ENCODE peak calls at places on chromosomes 11 and 22, in six cellular contexts. D is mesothelial cell of epicardium, R is GM13977, A is suprapubic skin, T is endothelial cell, Q is chondrocyte. W is an unnamed sample.

GRCh38 chr11:10796191-10796590 is 12.5 kb downstream of the EIF4G2 start:
- DNase-seq in D (no peak), R (no peak), A (no peak), T (no peak), Q (no peak), W (no peak)

GRCh38 chr11:91837649-91838330 is 386.8 kb upstream of the FAT3 start:
- DNase-seq in D (no peak), R (no peak), A (no peak), T (no peak), Q (no peak), W (no peak)

GRCh38 chr11:65423516-65424199 is 1.1 kb downstream of the NEAT1 start:
- DNase-seq in D (no peak), R (no peak), A (peak), T (no peak), Q (no peak), W (no peak)

GRCh38 chr11:126415669-126416420 is 60.4 kb downstream of the ST3GAL4 start:
- DNase-seq in D (no peak), R (no peak), A (no peak), T (no peak), Q (no peak), W (no peak)

GRCh38 chr11:73578786-73579185 is 19.1 kb downstream of the FAM168A start:
- DNase-seq in D (no peak), R (no peak), A (no peak), T (no peak), Q (no peak), W (no peak)

GRCh38 chr22:37985751-37986281 is 1.5 kb upstream of the SOX10 start:
- DNase-seq in D (no peak), R (no peak), A (no peak), T (no peak), Q (no peak), W (no peak)

GRCh38 chr11:10725114-10725906 is 25.7 kb upstream of the CTR9 start:
- DNase-seq in D (no peak), R (no peak), A (no peak), T (no peak), Q (no peak), W (no peak)

GRCh38 chr22:44212936-44213335 is 32.2 kb downstream of the PARVG start:
- DNase-seq in D (no peak), R (no peak), A (no peak), T (no peak), Q (no peak), W (no peak)

GRCh38 chr11:44611687-44612437 is 46.4 kb downstream of the CD82 start:
- DNase-seq in D (no peak), R (peak), A (no peak), T (no peak), Q (no peak), W (peak)

GRCh38 chr11:128448487-128448886 is 138.9 kb downstream of the ETS1 start:
- DNase-seq in D (no peak), R (no peak), A (no peak), T (no peak), Q (no peak), W (no peak)

GRCh38 chr11:102882389-102883024 is 7.7 kb upstream of the MMP12 start:
- DNase-seq in D (no peak), R (peak), A (no peak), T (no peak), Q (no peak), W (no peak)

GRCh38 chr22:38924197-38924952 is 33.0 kb upstream of the APOBEC3A start:
- DNase-seq in D (peak), R (no peak), A (no peak), T (no peak), Q (no peak), W (no peak)

GRCh38 chr11:108788565-108789199 is 123.8 kb downstream of the DDX10 start:
- DNase-seq in D (no peak), R (no peak), A (no peak), T (peak), Q (no peak), W (no peak)

GRCh38 chr22:18056802-18057474 is 20.9 kb upstream of the PEX26 start:
- DNase-seq in D (no peak), R (peak), A (no peak), T (no peak), Q (peak), W (peak)

GRCh38 chr11:12148882-12149281 is 38.5 kb downstream of the MICAL2 start:
- DNase-seq in D (no peak), R (no peak), A (no peak), T (no peak), Q (no peak), W (no peak)

GRCh38 chr11:35364101-35364780 is 55.1 kb downstream of the SLC1A2 start:
- DNase-seq in D (no peak), R (no peak), A (peak), T (no peak), Q (no peak), W (no peak)

GRCh38 chr11:6725386-6725896 is 42.3 kb upstream of the MRPL17 start:
- DNase-seq in D (no peak), R (no peak), A (no peak), T (no peak), Q (no peak), W (no peak)

GRCh38 chr11:80727315-80727714 is 1286.5 kb upstream of the TENM4 start:
- DNase-seq in D (no peak), R (peak), A (no peak), T (peak), Q (no peak), W (no peak)

GRCh38 chr11:73381589-73381988 is 5.4 kb downstream of the RELT start:
- DNase-seq in D (no peak), R (no peak), A (no peak), T (no peak), Q (no peak), W (no peak)

GRCh38 chr22:29751139-29751538 is 15.7 kb downstream of the ZMAT5 start:
- DNase-seq in D (no peak), R (no peak), A (no peak), T (no peak), Q (no peak), W (no peak)

GRCh38 chr11:14698771-14699170 is 55.2 kb downstream of the PDE3B start:
- DNase-seq in D (no peak), R (no peak), A (no peak), T (no peak), Q (no peak), W (no peak)

GRCh38 chr11:1060410-1060809 is 14.3 kb upstream of the MUC2 start:
- DNase-seq in D (peak), R (no peak), A (no peak), T (no peak), Q (no peak), W (no peak)

GRCh38 chr22:27892064-27892463 is 27.0 kb downstream of the PITPNB start:
- DNase-seq in D (no peak), R (no peak), A (no peak), T (no peak), Q (no peak), W (no peak)

GRCh38 chr22:50542416-50542927 is 3.2 kb upstream of the KLHDC7B start:
- DNase-seq in D (no peak), R (peak), A (no peak), T (no peak), Q (no peak), W (no peak)

GRCh38 chr11:120244476-120244875 is 4.5 kb downstream of the POU2F3 start:
- DNase-seq in D (no peak), R (peak), A (no peak), T (no peak), Q (peak), W (no peak)

GRCh38 chr11:99960536-99960935 is 726.6 kb upstream of the ARHGAP42 start:
- DNase-seq in D (no peak), R (no peak), A (no peak), T (no peak), Q (no peak), W (no peak)

GRCh38 chr11:128552783-128553661 is 34.3 kb downstream of the ETS1 start:
- DNase-seq in D (no peak), R (peak), A (no peak), T (no peak), Q (no peak), W (peak)

GRCh38 chr22:32475428-32476010 is 908 bp downstream of the FBXO7 start:
- DNase-seq in D (no peak), R (peak), A (no peak), T (peak), Q (no peak), W (no peak)

GRCh38 chr11:12777208-12777874 is 103.1 kb downstream of the TEAD1 start:
- DNase-seq in D (no peak), R (no peak), A (no peak), T (no peak), Q (no peak), W (no peak)

GRCh38 chr11:44536779-44537516 is 28.5 kb upstream of the CD82 start:
- DNase-seq in D (no peak), R (no peak), A (no peak), T (no peak), Q (no peak), W (no peak)

GRCh38 chr11:17711836-17712235 is 7.5 kb upstream of the MYOD1 start:
- DNase-seq in D (no peak), R (no peak), A (no peak), T (no peak), Q (no peak), W (no peak)

GRCh38 chr11:44977493-44977984 is 26.9 kb upstream of the TP53I11 start:
- DNase-seq in D (no peak), R (no peak), A (no peak), T (peak), Q (peak), W (no peak)

GRCh38 chr22:44179989-44180705 is 578 bp upstream of the PARVG start:
- DNase-seq in D (no peak), R (no peak), A (no peak), T (no peak), Q (no peak), W (no peak)

GRCh38 chr11:59556115-59556882 is 45.0 kb downstream of the OR4D9 start:
- DNase-seq in D (peak), R (peak), A (no peak), T (peak), Q (no peak), W (peak)

GRCh38 chr11:48093795-48094642 is 113.7 kb downstream of the PTPRJ start:
- DNase-seq in D (no peak), R (no peak), A (no peak), T (no peak), Q (no peak), W (no peak)

GRCh38 chr11:1453611-1454386 is 32.8 kb downstream of the MOB2 start:
- DNase-seq in D (no peak), R (peak), A (no peak), T (peak), Q (no peak), W (no peak)

GRCh38 chr22:36252754-36253522 is at the start of gene APOL1:
- DNase-seq in D (no peak), R (peak), A (no peak), T (no peak), Q (no peak), W (peak)

GRCh38 chr22:17562906-17563870 is at the start of gene SLC25A18:
- DNase-seq in D (no peak), R (no peak), A (no peak), T (no peak), Q (no peak), W (no peak)

GRCh38 chr22:48606684-48607307 is 1220.9 kb downstream of the BRD1 start:
- DNase-seq in D (no peak), R (no peak), A (no peak), T (no peak), Q (no peak), W (no peak)
- TF ChIP-seq CTCF in D (no peak), R (no peak), A (no peak), T (no peak), Q (no peak), W (no peak)

DNA sequence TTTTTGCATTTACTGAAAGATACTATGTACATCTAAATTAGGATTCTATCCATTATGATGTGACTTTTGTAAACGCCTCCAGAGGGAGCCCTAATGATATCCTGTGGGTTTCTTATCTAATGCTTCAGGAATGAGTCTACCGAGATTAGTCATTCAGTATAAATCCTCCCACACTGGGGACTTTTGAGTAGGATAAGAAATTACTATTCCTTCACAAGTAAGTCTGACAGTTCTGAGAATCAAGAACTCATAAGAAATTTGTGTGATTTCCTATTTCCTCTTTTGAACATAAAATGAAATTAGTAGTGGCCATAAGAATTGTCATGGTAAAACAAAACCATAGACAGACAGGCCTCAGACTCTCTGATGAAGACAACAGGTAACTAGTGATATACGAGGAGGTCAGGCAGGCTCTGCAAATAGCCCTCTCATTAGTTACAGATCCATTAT is 10.0 kb upstream of the OR5M1 start:
- DNase-seq in D (no peak), R (peak), A (no peak), T (peak), Q (no peak), W (no peak)
- TF ChIP-seq CTCF in D (peak), R (peak), A (peak), T (no peak), Q (peak), W (no peak)

DNA sequence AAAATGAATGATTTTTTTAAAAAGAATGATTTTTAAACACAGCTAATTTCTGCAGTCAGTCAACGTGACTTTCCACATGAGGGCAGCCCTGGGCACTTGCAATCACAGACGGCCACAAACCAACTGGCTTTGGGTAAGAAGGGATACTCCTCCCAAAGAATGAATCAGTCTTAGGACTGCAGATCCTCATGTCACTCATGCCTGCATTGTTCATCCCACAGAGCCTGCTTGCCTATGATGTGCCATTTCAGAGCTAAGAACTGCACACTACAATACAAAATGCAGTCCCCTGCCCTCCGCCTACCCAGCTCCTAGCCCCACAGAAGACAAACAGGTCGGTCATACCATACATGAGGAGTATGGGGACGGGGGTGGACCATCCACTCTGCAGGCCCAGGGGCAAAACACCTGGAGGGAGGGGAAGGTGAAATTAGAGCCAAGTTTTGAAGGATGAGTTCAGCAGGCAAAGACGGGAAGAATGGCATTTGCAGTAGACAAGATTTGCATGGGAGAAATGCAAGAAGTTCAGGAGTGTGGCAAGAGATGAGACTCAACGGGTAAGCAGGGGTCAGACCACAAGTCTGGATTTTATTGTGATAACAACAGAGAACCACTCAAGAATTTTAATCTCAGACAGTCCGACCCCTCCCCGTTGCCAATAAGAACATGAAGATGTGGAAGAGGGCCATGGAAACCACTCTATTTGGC is 24.7 kb downstream of the PACSIN2 start:
- DNase-seq in D (no peak), R (no peak), A (no peak), T (no peak), Q (no peak), W (no peak)
- TF ChIP-seq CTCF in D (no peak), R (peak), A (peak), T (no peak), Q (peak), W (no peak)

GRCh38 chr11:64148917-64149617 is 16.8 kb downstream of the MACROD1 start:
- DNase-seq in D (no peak), R (no peak), A (no peak), T (no peak), Q (no peak), W (no peak)
- TF ChIP-seq CTCF in D (peak), R (no peak), A (no peak), T (no peak), Q (peak), W (no peak)